ENCODE peak calls at places on chromosomes 4 and X, in four cellular contexts. W is stimulated activated CD4-positive, alpha-beta T cell treated with anti-CD3 and anti-CD28 coated beads, Interleukin-4, amount 100 ng/mL, for 4 hours; X is left cardiac atrium; B is germinal center. Q is an unnamed sample.

GRCh38 chr4:70705856-70706461 is 15.8 kb upstream of the RUFY3 start:
- DNase-seq in W (no peak), X (no peak), B (no peak), Q (no peak)

GRCh38 chr4:8580321-8581093 is at the start of gene GPR78:
- DNase-seq in W (peak), X (peak), B (peak), Q (no peak)

GRCh38 chr4:47639531-47639930 is 154.5 kb downstream of the ATP10D start:
- DNase-seq in W (no peak), X (no peak), B (no peak), Q (no peak)

GRCh38 chr4:122588453-122589238 is 32.2 kb downstream of the IL21 start:
- DNase-seq in W (no peak), X (no peak), B (peak), Q (no peak)

GRCh38 chrX:67780694-67781109 is 236.9 kb downstream of the AR start:
- DNase-seq in W (no peak), X (peak), B (no peak), Q (no peak)

GRCh38 chr4:55758570-55758969 is 61.0 kb upstream of the EXOC1L start:
- DNase-seq in W (no peak), X (no peak), B (no peak), Q (no peak)

GRCh38 chr4:79788884-79789283 is 284.1 kb downstream of the ANTXR2 start:
- DNase-seq in W (no peak), X (no peak), B (no peak), Q (no peak)

GRCh38 chr4:142567620-142568451 is 278.3 kb downstream of the INPP4B start:
- DNase-seq in W (no peak), X (no peak), B (no peak), Q (no peak)

GRCh38 chr4:176735300-176735699 is 57.4 kb downstream of the VEGFC start:
- DNase-seq in W (no peak), X (no peak), B (no peak), Q (no peak)

Q was measured in activated B cell treated with CpG ODN at 0.5 μM for 24 hours.